ENCODE peak calls at places on chromosomes 7 and 10, in ten cellular contexts. P is RWPE1; H is right cardiac atrium; J is M059J; D is K562; M is SK-N-DZ; B is thoracic aorta; X is NCI-H2081; V is HTR-8/SVneo; S is activated CD8-positive, alpha-beta T cell treated with anti-CD3 and anti-CD28 coated beads, Interleukin-2, amount 10 ng/mL, durations not matched to agents 7 days and 5 days. E is an unnamed sample.

GRCh38 chr7:81884817-81885216 is 115.0 kb upstream of the HGF start:
- DNase-seq in M (no peak), S (no peak), J (no peak), D (no peak), H (no peak), B (no peak), P (no peak), V (no peak), X (no peak), E (no peak)

GRCh38 chr10:30816144-30816811 is 186.7 kb upstream of the LYZL2 start:
- DNase-seq in S (no peak), B (no peak), M (no peak), X (no peak), J (no peak), V (no peak), H (no peak), P (no peak), D (no peak), E (no peak)

GRCh38 chr10:122374859-122375721 is 582 bp downstream of the PLEKHA1 start:
- DNase-seq in P (peak), S (peak), H (peak), B (no peak), M (peak), X (peak), J (peak), D (peak), V (peak), E (peak)

GRCh38 chr10:70615784-70616511 is 13.4 kb upstream of the PRF1 start:
- DNase-seq in D (no peak), X (no peak), M (no peak), J (peak), V (no peak), H (no peak), P (no peak), B (no peak), S (no peak), E (no peak)

GRCh38 chr10:125231116-125231812 is 70.9 kb upstream of the CTBP2 start:
- DNase-seq in B (no peak), D (no peak), S (no peak), M (no peak), H (no peak), J (peak), X (no peak), P (peak), V (peak), E (no peak)

GRCh38 chr10:82245157-82245556 is 370.2 kb downstream of the NRG3 start:
- DNase-seq in V (no peak), M (no peak), P (no peak), X (no peak), S (no peak), B (no peak), D (no peak), H (no peak), J (no peak), E (no peak)

GRCh38 chr10:62610649-62611229 is 193.8 kb upstream of the ADO start:
- DNase-seq in X (peak), D (peak), P (peak), H (peak), S (peak), M (peak), J (peak), V (peak), B (no peak), E (peak)

GRCh38 chr10:69896601-69897000 is 94.9 kb downstream of the COL13A1 start:
- DNase-seq in X (no peak), J (no peak), B (no peak), V (no peak), S (no peak), P (no peak), H (peak), M (no peak), D (no peak), E (no peak)

GRCh38 chr10:71234970-71235681 is 22.8 kb downstream of the UNC5B start:
- DNase-seq in H (peak), J (peak), D (peak), X (no peak), B (no peak), P (no peak), V (peak), S (no peak), M (peak), E (peak)

GRCh38 chr10:1462994-1463633 is 274.2 kb downstream of the ADARB2 start:
- DNase-seq in J (no peak), H (no peak), S (no peak), D (no peak), P (no peak), M (no peak), B (no peak), V (no peak), X (no peak), E (no peak)

GRCh38 chr7:56105508-56105907 is 768 bp downstream of the CHCHD2 start:
- DNase-seq in H (no peak), M (no peak), J (peak), D (no peak), S (peak), X (peak), V (no peak), P (peak), B (no peak), E (no peak)

GRCh38 chr10:111037868-111038267 is 39.0 kb upstream of the ADRA2A start:
- DNase-seq in J (no peak), P (peak), H (no peak), V (no peak), B (no peak), S (no peak), X (no peak), M (no peak), D (peak), E (no peak)

GRCh38 chr10:34670101-34670500 is 145.0 kb downstream of the PARD3 start:
- DNase-seq in S (no peak), D (no peak), X (no peak), B (no peak), P (no peak), M (no peak), J (no peak), H (no peak), V (no peak), E (no peak)

GRCh38 chr10:101062231-101063161 is 707 bp downstream of the KAZALD1 start:
- DNase-seq in V (no peak), B (no peak), J (no peak), H (peak), P (no peak), X (peak), M (peak), S (peak), D (peak), E (peak)

GRCh38 chr10:49177391-49178355 is 10.5 kb downstream of the TMEM273 start:
- DNase-seq in S (peak), B (peak), P (peak), H (peak), V (peak), J (peak), D (peak), X (no peak), M (no peak), E (peak)

GRCh38 chr10:127405221-127405620 is 143.9 kb upstream of the NPS start:
- DNase-seq in S (no peak), B (no peak), D (no peak), X (no peak), V (peak), H (no peak), J (peak), M (no peak), P (no peak), E (no peak)

GRCh38 chr7:43058271-43059066 is 54.0 kb upstream of the HECW1 start:
- DNase-seq in P (no peak), V (no peak), M (no peak), B (no peak), X (no peak), D (no peak), J (no peak), S (no peak), H (no peak), E (no peak)

GRCh38 chr7:143250199-143250598 is 13.0 kb upstream of the GSTK1 start:
- DNase-seq in S (no peak), D (no peak), B (no peak), M (no peak), P (no peak), H (no peak), V (no peak), J (no peak), X (no peak), E (no peak)

GRCh38 chr10:88117227-88117626 is 253.8 kb downstream of the PTEN start:
- DNase-seq in H (no peak), X (no peak), B (no peak), V (no peak), M (no peak), S (peak), J (no peak), D (no peak), P (no peak), E (no peak)

GRCh38 chr7:80496586-80496985 is 15.3 kb downstream of the GNAT3 start:
- DNase-seq in J (peak), H (no peak), S (no peak), V (no peak), B (no peak), M (no peak), P (no peak), X (no peak), D (no peak), E (no peak)

GRCh38 chr7:130298927-130299326 is 6.0 kb downstream of the CPA4 start:
- DNase-seq in M (no peak), J (no peak), D (no peak), H (no peak), B (no peak), S (no peak), V (no peak), X (no peak), P (no peak), E (no peak)

GRCh38 chr10:131123496-131123895 is 188.0 kb downstream of the TCERG1L start:
- DNase-seq in M (no peak), H (no peak), D (no peak), P (no peak), V (no peak), S (no peak), J (no peak), B (no peak), X (no peak), E (no peak)

GRCh38 chr7:105655901-105656380 is 74.6 kb upstream of the EFCAB10 start:
- DNase-seq in X (no peak), M (no peak), D (no peak), S (no peak), B (no peak), H (no peak), P (no peak), V (no peak), J (no peak), E (no peak)

GRCh38 chr7:40758590-40758989 is 623.8 kb downstream of the SUGCT start:
- DNase-seq in V (no peak), P (no peak), M (no peak), J (no peak), B (no peak), S (no peak), H (peak), X (no peak), D (no peak), E (no peak)

GRCh38 chr10:93465806-93466675 is 16.1 kb downstream of the MYOF start:
- DNase-seq in V (peak), P (peak), D (no peak), J (peak), M (no peak), H (peak), X (peak), S (no peak), B (peak), E (peak)

GRCh38 chr10:88122571-88122970 is 259.1 kb downstream of the PTEN start:
- DNase-seq in J (no peak), S (no peak), P (no peak), H (no peak), X (no peak), V (no peak), M (no peak), B (no peak), D (no peak), E (no peak)

GRCh38 chr7:96649981-96650380 is 59.7 kb downstream of the SEM1 start:
- DNase-seq in V (no peak), M (no peak), P (no peak), H (no peak), J (peak), S (no peak), X (no peak), B (no peak), D (no peak), E (no peak)

GRCh38 chr7:80740778-80741545 is 102.5 kb downstream of the CD36 start:
- DNase-seq in S (no peak), D (no peak), H (no peak), X (no peak), B (no peak), P (no peak), M (no peak), J (peak), V (peak), E (no peak)

GRCh38 chr7:154721086-154721485 is 281.8 kb downstream of the PAXIP1 start:
- DNase-seq in J (no peak), B (no peak), M (no peak), D (no peak), P (no peak), X (no peak), H (no peak), V (no peak), S (no peak), E (no peak)

GRCh38 chr10:88456730-88457129 is 126.4 kb downstream of the RNLS start:
- DNase-seq in J (peak), D (no peak), P (peak), M (no peak), X (no peak), V (no peak), S (no peak), B (no peak), H (no peak), E (no peak)

GRCh38 chr10:97399843-97400545 is 1.1 kb downstream of the RRP12 start:
- DNase-seq in M (no peak), B (no peak), J (peak), P (peak), D (peak), X (peak), H (no peak), S (peak), V (peak), E (peak)

GRCh38 chr7:75915416-75916156 is 631 bp downstream of the POR start:
- DNase-seq in P (no peak), V (no peak), H (peak), J (peak), B (no peak), D (peak), S (peak), X (peak), M (no peak), E (peak)

GRCh38 chr10:4826788-4827324 is 849 bp downstream of the AKR1E2 start:
- DNase-seq in V (no peak), J (no peak), P (no peak), M (no peak), X (no peak), S (no peak), H (no peak), D (no peak), B (no peak), E (no peak)

GRCh38 chr10:113643183-113643582 is 20.7 kb downstream of the NRAP start:
- DNase-seq in H (no peak), S (no peak), J (no peak), P (no peak), X (no peak), V (no peak), M (no peak), B (no peak), D (no peak), E (no peak)

GRCh38 chr10:130606001-130606405 is 469.8 kb downstream of the GLRX3 start:
- DNase-seq in D (no peak), H (no peak), S (no peak), B (no peak), V (no peak), X (no peak), P (no peak), M (no peak), J (no peak), E (no peak)

GRCh38 chr7:47948096-47948790 is at the start of gene PKD1L1:
- DNase-seq in M (no peak), H (no peak), S (no peak), P (no peak), B (no peak), J (no peak), D (no peak), V (no peak), X (no peak), E (no peak)

GRCh38 chr7:22143496-22143895 is 197.8 kb upstream of the CDCA7L start:
- DNase-seq in B (no peak), H (no peak), D (no peak), X (no peak), J (no peak), V (no peak), M (no peak), P (no peak), S (no peak), E (no peak)

GRCh38 chr10:110206988-110207804 is at the start of gene MXI1:
- DNase-seq in B (no peak), P (peak), V (no peak), S (peak), H (peak), J (peak), M (peak), X (peak), D (peak), E (peak)

E was measured in left cardiac atrium.